ENCODE peak calls at places on chromosomes 3 and 15, in ten cellular contexts. X, W, R, E, G, D, I, H, O and K are unnamed samples.

GRCh38 chr3:142888099-142888483 is 792 bp downstream of the PCOLCE2 start:
- DNase-seq in X (peak; percentile 19), W (no peak), R (peak; percentile 60), E (no peak), G (peak; percentile 44), D (peak; percentile 43), I (peak; percentile 32), H (peak; percentile 16), O (peak; percentile 26), K (no peak)

GRCh38 chr3:170483485-170484262 is 65.0 kb downstream of the CLDN11 start:
- DNase-seq in X (peak; percentile 17), W (no peak), R (no peak), E (no peak), G (no peak), D (no peak), I (no peak), H (no peak), O (no peak), K (no peak)

GRCh38 chr3:129793356-129793755 is 100.2 kb downstream of the TMCC1 start:
- DNase-seq in X (peak; percentile 52), W (no peak), R (no peak), E (no peak), G (peak; percentile 6), D (peak; percentile 68), I (no peak), H (no peak), O (no peak), K (no peak)

GRCh38 chr15:65460948-65461347 is 38.2 kb upstream of the IGDCC4 start:
- DNase-seq in X (peak; percentile 21), W (no peak), R (no peak), E (no peak), G (no peak), D (no peak), I (no peak), H (no peak), O (no peak), K (no peak)

GRCh38 chr3:188695251-188695650 is 476.5 kb upstream of the TPRG1 start:
- DNase-seq in X (peak; percentile 73), W (no peak), R (no peak), E (no peak), G (peak; percentile 57), D (no peak), I (no peak), H (no peak), O (no peak), K (no peak)

GRCh38 chr3:100400424-100400781 is 486 bp downstream of the TOMM70 start:
- DNase-seq in X (peak; percentile 29), W (no peak), R (peak; percentile 28), E (no peak), G (peak; percentile 14), D (peak; percentile 16), I (peak; percentile 20), H (no peak), O (peak; percentile 55), K (peak; percentile 10)

GRCh38 chr3:61981005-61981404 is 392.3 kb downstream of the FEZF2 start:
- DNase-seq in X (peak; percentile 22), W (no peak), R (no peak), E (no peak), G (no peak), D (no peak), I (no peak), H (no peak), O (no peak), K (no peak)

GRCh38 chr3:159732172-159733111 is 256.2 kb upstream of the IL12A start:
- DNase-seq in X (peak; percentile 64), W (no peak), R (peak; percentile 28), E (no peak), G (peak; percentile 57), D (peak; percentile 39), I (no peak), H (no peak), O (peak; percentile 19), K (no peak)

GRCh38 chr15:41115652-41116115 is 396 bp downstream of the INO80 start:
- DNase-seq in X (peak; percentile 58), W (peak; percentile 71), R (peak; percentile 73), E (peak; percentile 70), G (peak; percentile 64), D (peak; percentile 61), I (peak; percentile 44), H (no peak), O (peak; percentile 38), K (no peak)

GRCh38 chr3:58899159-58899952 is 150.5 kb downstream of the CFAP20DC start:
- DNase-seq in X (peak; percentile 9), W (peak; percentile 23), R (peak; percentile 80), E (peak; percentile 14), G (peak; percentile 1), D (peak; percentile 11), I (no peak), H (peak; percentile 10), O (no peak), K (no peak)

GRCh38 chr3:61505197-61505596 is 56.2 kb upstream of the PTPRG start:
- DNase-seq in X (no peak), W (no peak), R (no peak), E (no peak), G (no peak), D (no peak), I (no peak), H (no peak), O (no peak), K (no peak)

GRCh38 chr15:48785712-48786111 is 25.2 kb downstream of the CEP152 start:
- DNase-seq in X (no peak), W (no peak), R (no peak), E (no peak), G (no peak), D (no peak), I (no peak), H (no peak), O (no peak), K (no peak)

GRCh38 chr3:48125026-48125704 is 63.1 kb downstream of the CDC25A start:
- DNase-seq in X (peak; percentile 74), W (no peak), R (no peak), E (no peak), G (no peak), D (peak; percentile 41), I (no peak), H (peak; percentile 68), O (no peak), K (no peak)

GRCh38 chr3:35648347-35648746 is 9.0 kb downstream of the ARPP21 start:
- DNase-seq in X (no peak), W (no peak), R (no peak), E (no peak), G (no peak), D (peak; percentile 42), I (no peak), H (no peak), O (no peak), K (no peak)

GRCh38 chr3:198080521-198081384 is 120.7 kb downstream of the LMLN start:
- DNase-seq in X (peak; percentile 77), W (peak; percentile 86), R (peak; percentile 62), E (peak; percentile 77), G (peak; percentile 43), D (peak; percentile 68), I (peak; percentile 37), H (peak; percentile 75), O (peak; percentile 91), K (peak; percentile 79)

GRCh38 chr3:133663569-133664313 is 2.0 kb upstream of the TOPBP1 start:
- DNase-seq in X (peak; percentile 69), W (no peak), R (no peak), E (no peak), G (peak; percentile 55), D (peak; percentile 58), I (no peak), H (no peak), O (peak; percentile 40), K (no peak)

GRCh38 chr3:52471371-52472238 is 16.2 kb downstream of the NISCH start:
- DNase-seq in X (peak; percentile 61), W (peak; percentile 35), R (peak; percentile 82), E (peak; percentile 63), G (peak; percentile 23), D (peak; percentile 66), I (peak; percentile 67), H (no peak), O (peak; percentile 66), K (no peak)

GRCh38 chr3:171566803-171567422 is 106.7 kb upstream of the TNIK start:
- DNase-seq in X (peak; percentile 56), W (no peak), R (no peak), E (no peak), G (peak; percentile 52), D (peak; percentile 66), I (no peak), H (no peak), O (no peak), K (no peak)

GRCh38 chr3:86733257-86733656 is 257.7 kb downstream of the VGLL3 start:
- DNase-seq in X (no peak), W (no peak), R (no peak), E (no peak), G (no peak), D (no peak), I (no peak), H (no peak), O (no peak), K (no peak)
- TF ChIP-seq CTCF in X (no peak), W (no peak), R (no peak), E (no peak), G (no peak), D (no peak), I (no peak), H (no peak), O (no peak), K (no peak)

GRCh38 chr15:33309602-33310276 is 1.0 kb upstream of the RYR3 start:
- DNase-seq in X (peak; percentile 54), W (no peak), R (no peak), E (no peak), G (no peak), D (peak; percentile 3), I (peak; percentile 35), H (no peak), O (peak; percentile 49), K (peak; percentile 11)
- TF ChIP-seq CTCF in X (peak; percentile 31), W (no peak), R (no peak), E (no peak), G (no peak), D (no peak), I (peak; percentile 51), H (no peak), O (no peak), K (peak; percentile 53)

GRCh38 chr3:69385723-69386483 is at the start of gene FRMD4B:
- DNase-seq in X (peak; percentile 51), W (no peak), R (peak; percentile 85), E (peak; percentile 65), G (no peak), D (peak; percentile 19), I (peak; percentile 70), H (peak; percentile 60), O (peak; percentile 71), K (peak; percentile 34)
- TF ChIP-seq CTCF in X (no peak), W (no peak), R (no peak), E (peak; percentile 24), G (peak; percentile 15), D (peak; percentile 16), I (no peak), H (no peak), O (no peak), K (peak; percentile 39)

DNA sequence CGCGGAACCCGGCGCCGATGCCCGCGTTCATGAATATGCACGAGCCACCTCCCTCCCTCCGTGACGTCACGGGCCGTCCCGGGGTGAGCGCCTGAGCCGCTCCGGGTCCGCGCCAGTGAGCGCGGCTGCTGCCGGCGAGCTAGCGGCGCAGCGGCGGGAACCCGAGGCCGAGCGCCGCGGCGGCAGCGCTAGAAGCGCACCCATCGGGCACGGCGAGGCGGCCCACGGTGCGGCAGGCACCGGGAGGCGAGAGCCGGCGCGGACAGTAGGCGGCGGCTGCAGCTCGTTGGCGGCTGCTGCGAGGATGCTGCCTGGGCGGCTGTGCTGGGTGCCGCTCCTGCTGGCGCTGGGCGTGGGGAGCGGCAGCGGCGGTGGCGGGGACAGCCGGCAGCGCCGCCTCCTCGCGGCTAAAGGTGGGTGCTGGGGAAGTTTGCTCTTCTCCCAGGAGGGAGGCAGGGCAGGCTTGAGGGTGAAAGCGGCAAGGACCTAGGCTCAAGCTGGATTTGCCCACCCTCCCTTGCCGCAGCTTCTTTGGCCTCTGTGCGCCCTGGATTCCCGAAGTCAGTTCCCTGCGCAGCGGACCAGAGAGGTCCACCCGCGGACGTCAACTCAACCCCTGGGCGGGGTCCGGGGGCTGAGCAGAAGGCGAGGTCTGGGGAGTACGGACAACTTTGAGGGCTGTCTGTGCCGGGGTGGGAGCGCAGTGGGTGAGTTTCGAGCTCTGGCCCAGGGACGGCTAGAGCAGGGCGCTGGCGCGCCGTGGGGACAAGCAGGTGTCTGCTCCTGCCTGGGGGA is at the start of gene CLSTN2:
- DNase-seq in X (peak; percentile 42), W (no peak), R (peak; percentile 77), E (peak; percentile 27), G (peak; percentile 32), D (peak; percentile 7), I (peak; percentile 56), H (peak; percentile 90), O (peak; percentile 63), K (peak; percentile 66)
- TF ChIP-seq CTCF in X (no peak), W (no peak), R (no peak), E (no peak), G (no peak), D (no peak), I (peak; percentile 3), H (no peak), O (peak; percentile 9), K (no peak)